ENCODE peak calls at places on chromosome 17, in nine cellular contexts. One of them, this sample, is unnamed.

GRCh38 chr17:43579570-43580140 is 33.5 kb upstream of the ETV4 start:
- DNase-seq in NCI-H460: no peak
- DNase-seq in endothelial cell: no peak
- DNase-seq in IMR-90: peak
- DNase-seq in NCI-H82: no peak
- DNase-seq in cardiac muscle cell: peak
- DNase-seq in anterior cingulate cortex: no peak
- DNase-seq in NCI-H1105 treated with DMSO at 0.1 percent for 48 hours: no peak
- DNase-seq in stimulated activated CD8-positive, alpha-beta memory T cell treated with anti-CD3 and anti-CD28 coated beads, Interleukin-4, amount 100 ng/mL, for 1 hour: no peak
- DNase-seq in this sample: no peak

GRCh38 chr17:17224137-17224536 is 12.8 kb downstream of the FLCN start:
- DNase-seq in anterior cingulate cortex: no peak
- DNase-seq in endothelial cell: no peak
- DNase-seq in NCI-H1105 treated with DMSO at 0.1 percent for 48 hours: no peak
- DNase-seq in NCI-H82: no peak
- DNase-seq in stimulated activated CD8-positive, alpha-beta memory T cell treated with anti-CD3 and anti-CD28 coated beads, Interleukin-4, amount 100 ng/mL, for 1 hour: no peak
- DNase-seq in NCI-H460: no peak
- DNase-seq in cardiac muscle cell: no peak
- DNase-seq in IMR-90: no peak
- DNase-seq in this sample: no peak

GRCh38 chr17:50110591-50111349 is 15.6 kb downstream of the PDK2 start:
- DNase-seq in cardiac muscle cell: no peak
- DNase-seq in NCI-H1105 treated with DMSO at 0.1 percent for 48 hours: no peak
- DNase-seq in endothelial cell: no peak
- DNase-seq in NCI-H460: no peak
- DNase-seq in IMR-90: no peak
- DNase-seq in anterior cingulate cortex: no peak
- DNase-seq in NCI-H82: no peak
- DNase-seq in stimulated activated CD8-positive, alpha-beta memory T cell treated with anti-CD3 and anti-CD28 coated beads, Interleukin-4, amount 100 ng/mL, for 1 hour: no peak
- DNase-seq in this sample: no peak

GRCh38 chr17:59167571-59168001 is 12.0 kb downstream of the PRR11 start:
- DNase-seq in NCI-H82: no peak
- DNase-seq in endothelial cell: no peak
- DNase-seq in IMR-90: peak
- DNase-seq in stimulated activated CD8-positive, alpha-beta memory T cell treated with anti-CD3 and anti-CD28 coated beads, Interleukin-4, amount 100 ng/mL, for 1 hour: no peak
- DNase-seq in NCI-H460: no peak
- DNase-seq in cardiac muscle cell: peak
- DNase-seq in anterior cingulate cortex: no peak
- DNase-seq in NCI-H1105 treated with DMSO at 0.1 percent for 48 hours: no peak
- DNase-seq in this sample: no peak

GRCh38 chr17:43902190-43902589 is 5.1 kb downstream of the MPP2 start:
- DNase-seq in NCI-H1105 treated with DMSO at 0.1 percent for 48 hours: no peak
- DNase-seq in NCI-H82: peak
- DNase-seq in anterior cingulate cortex: no peak
- DNase-seq in stimulated activated CD8-positive, alpha-beta memory T cell treated with anti-CD3 and anti-CD28 coated beads, Interleukin-4, amount 100 ng/mL, for 1 hour: no peak
- DNase-seq in IMR-90: no peak
- DNase-seq in cardiac muscle cell: no peak
- DNase-seq in endothelial cell: no peak
- DNase-seq in NCI-H460: no peak
- DNase-seq in this sample: no peak

GRCh38 chr17:71790791-71791190 is 330.0 kb upstream of the SOX9 start:
- DNase-seq in endothelial cell: no peak
- DNase-seq in NCI-H460: no peak
- DNase-seq in stimulated activated CD8-positive, alpha-beta memory T cell treated with anti-CD3 and anti-CD28 coated beads, Interleukin-4, amount 100 ng/mL, for 1 hour: no peak
- DNase-seq in NCI-H82: no peak
- DNase-seq in IMR-90: peak
- DNase-seq in NCI-H1105 treated with DMSO at 0.1 percent for 48 hours: no peak
- DNase-seq in cardiac muscle cell: no peak
- DNase-seq in anterior cingulate cortex: no peak
- DNase-seq in this sample: no peak

GRCh38 chr17:61058066-61058465 is 341.6 kb upstream of the TBX2 start:
- DNase-seq in endothelial cell: no peak
- DNase-seq in anterior cingulate cortex: no peak
- DNase-seq in stimulated activated CD8-positive, alpha-beta memory T cell treated with anti-CD3 and anti-CD28 coated beads, Interleukin-4, amount 100 ng/mL, for 1 hour: no peak
- DNase-seq in IMR-90: no peak
- DNase-seq in cardiac muscle cell: no peak
- DNase-seq in NCI-H460: no peak
- DNase-seq in NCI-H82: no peak
- DNase-seq in NCI-H1105 treated with DMSO at 0.1 percent for 48 hours: no peak
- DNase-seq in this sample: no peak

GRCh38 chr17:63476857-63477470 is at the start of gene ACE:
- DNase-seq in endothelial cell: peak
- DNase-seq in stimulated activated CD8-positive, alpha-beta memory T cell treated with anti-CD3 and anti-CD28 coated beads, Interleukin-4, amount 100 ng/mL, for 1 hour: no peak
- DNase-seq in NCI-H1105 treated with DMSO at 0.1 percent for 48 hours: peak
- DNase-seq in anterior cingulate cortex: no peak
- DNase-seq in NCI-H460: no peak
- DNase-seq in NCI-H82: peak
- DNase-seq in IMR-90: peak
- DNase-seq in cardiac muscle cell: peak
- DNase-seq in this sample: no peak

GRCh38 chr17:48429638-48430586 is at the start of gene SKAP1:
- DNase-seq in cardiac muscle cell: no peak
- DNase-seq in NCI-H1105 treated with DMSO at 0.1 percent for 48 hours: no peak
- DNase-seq in NCI-H82: no peak
- DNase-seq in NCI-H460: no peak
- DNase-seq in IMR-90: no peak
- DNase-seq in endothelial cell: no peak
- DNase-seq in stimulated activated CD8-positive, alpha-beta memory T cell treated with anti-CD3 and anti-CD28 coated beads, Interleukin-4, amount 100 ng/mL, for 1 hour: peak
- DNase-seq in anterior cingulate cortex: no peak
- DNase-seq in this sample: no peak

GRCh38 chr17:8212312-8213180 is 2.2 kb upstream of the AURKB start:
- DNase-seq in stimulated activated CD8-positive, alpha-beta memory T cell treated with anti-CD3 and anti-CD28 coated beads, Interleukin-4, amount 100 ng/mL, for 1 hour: no peak
- DNase-seq in anterior cingulate cortex: no peak
- DNase-seq in NCI-H1105 treated with DMSO at 0.1 percent for 48 hours: no peak
- DNase-seq in cardiac muscle cell: no peak
- DNase-seq in NCI-H460: no peak
- DNase-seq in IMR-90: no peak
- DNase-seq in NCI-H82: peak
- DNase-seq in endothelial cell: no peak
- DNase-seq in this sample: no peak

GRCh38 chr17:48307814-48308411 is 122.1 kb downstream of the SKAP1 start:
- DNase-seq in anterior cingulate cortex: no peak
- DNase-seq in endothelial cell: peak
- DNase-seq in NCI-H460: peak
- DNase-seq in stimulated activated CD8-positive, alpha-beta memory T cell treated with anti-CD3 and anti-CD28 coated beads, Interleukin-4, amount 100 ng/mL, for 1 hour: no peak
- DNase-seq in NCI-H1105 treated with DMSO at 0.1 percent for 48 hours: peak
- DNase-seq in IMR-90: peak
- DNase-seq in cardiac muscle cell: peak
- DNase-seq in NCI-H82: peak
- DNase-seq in this sample: no peak

GRCh38 chr17:58572846-58573245 is 58.4 kb upstream of the MTMR4 start:
- DNase-seq in NCI-H1105 treated with DMSO at 0.1 percent for 48 hours: no peak
- DNase-seq in IMR-90: no peak
- DNase-seq in anterior cingulate cortex: no peak
- DNase-seq in NCI-H82: peak
- DNase-seq in stimulated activated CD8-positive, alpha-beta memory T cell treated with anti-CD3 and anti-CD28 coated beads, Interleukin-4, amount 100 ng/mL, for 1 hour: no peak
- DNase-seq in cardiac muscle cell: no peak
- DNase-seq in endothelial cell: no peak
- DNase-seq in NCI-H460: no peak
- DNase-seq in this sample: no peak

GRCh38 chr17:35313875-35314409 is 59.5 kb downstream of the SLFN11 start:
- DNase-seq in NCI-H1105 treated with DMSO at 0.1 percent for 48 hours: no peak
- DNase-seq in cardiac muscle cell: no peak
- DNase-seq in endothelial cell: peak
- DNase-seq in NCI-H82: no peak
- DNase-seq in anterior cingulate cortex: no peak
- DNase-seq in NCI-H460: no peak
- DNase-seq in stimulated activated CD8-positive, alpha-beta memory T cell treated with anti-CD3 and anti-CD28 coated beads, Interleukin-4, amount 100 ng/mL, for 1 hour: peak
- DNase-seq in IMR-90: no peak
- DNase-seq in this sample: no peak

GRCh38 chr17:19247423-19247822 is 10.3 kb downstream of the EPN2 start:
- DNase-seq in stimulated activated CD8-positive, alpha-beta memory T cell treated with anti-CD3 and anti-CD28 coated beads, Interleukin-4, amount 100 ng/mL, for 1 hour: no peak
- DNase-seq in anterior cingulate cortex: no peak
- DNase-seq in NCI-H460: no peak
- DNase-seq in NCI-H82: peak
- DNase-seq in endothelial cell: no peak
- DNase-seq in IMR-90: no peak
- DNase-seq in NCI-H1105 treated with DMSO at 0.1 percent for 48 hours: no peak
- DNase-seq in cardiac muscle cell: no peak
- DNase-seq in this sample: no peak

GRCh38 chr17:45296833-45297124 is 20.0 kb downstream of the MAP3K14 start:
- DNase-seq in IMR-90: no peak
- DNase-seq in NCI-H82: no peak
- DNase-seq in NCI-H1105 treated with DMSO at 0.1 percent for 48 hours: no peak
- DNase-seq in NCI-H460: no peak
- DNase-seq in anterior cingulate cortex: no peak
- DNase-seq in cardiac muscle cell: no peak
- DNase-seq in stimulated activated CD8-positive, alpha-beta memory T cell treated with anti-CD3 and anti-CD28 coated beads, Interleukin-4, amount 100 ng/mL, for 1 hour: no peak
- DNase-seq in endothelial cell: no peak
- DNase-seq in this sample: no peak

GRCh38 chr17:2635675-2636074 is 42.2 kb downstream of the PAFAH1B1 start:
- DNase-seq in endothelial cell: no peak
- DNase-seq in NCI-H1105 treated with DMSO at 0.1 percent for 48 hours: no peak
- DNase-seq in anterior cingulate cortex: no peak
- DNase-seq in cardiac muscle cell: no peak
- DNase-seq in IMR-90: no peak
- DNase-seq in stimulated activated CD8-positive, alpha-beta memory T cell treated with anti-CD3 and anti-CD28 coated beads, Interleukin-4, amount 100 ng/mL, for 1 hour: no peak
- DNase-seq in NCI-H460: no peak
- DNase-seq in NCI-H82: no peak
- DNase-seq in this sample: no peak

GRCh38 chr17:40864661-40865380 is 2.2 kb downstream of the KRT12 start:
- DNase-seq in IMR-90: no peak
- DNase-seq in NCI-H82: no peak
- DNase-seq in anterior cingulate cortex: no peak
- DNase-seq in endothelial cell: no peak
- DNase-seq in NCI-H1105 treated with DMSO at 0.1 percent for 48 hours: no peak
- DNase-seq in cardiac muscle cell: no peak
- DNase-seq in NCI-H460: no peak
- DNase-seq in stimulated activated CD8-positive, alpha-beta memory T cell treated with anti-CD3 and anti-CD28 coated beads, Interleukin-4, amount 100 ng/mL, for 1 hour: no peak
- DNase-seq in this sample: no peak

GRCh38 chr17:65449495-65449894 is 112.0 kb downstream of the AXIN2 start:
- DNase-seq in NCI-H460: no peak
- DNase-seq in cardiac muscle cell: no peak
- DNase-seq in NCI-H82: no peak
- DNase-seq in NCI-H1105 treated with DMSO at 0.1 percent for 48 hours: no peak
- DNase-seq in anterior cingulate cortex: no peak
- DNase-seq in endothelial cell: no peak
- DNase-seq in stimulated activated CD8-positive, alpha-beta memory T cell treated with anti-CD3 and anti-CD28 coated beads, Interleukin-4, amount 100 ng/mL, for 1 hour: no peak
- DNase-seq in IMR-90: no peak
- DNase-seq in this sample: no peak

This sample was measured in retinal pigment epithelial cell.